ENCODE peak calls at places on chromosomes 16 and 17, in six cellular contexts. A is PC-3; I is H54; F is CD8-positive, alpha-beta memory T cell; L is Daoy; J is AG04449. Y is an unnamed sample.

GRCh38 chr16:57606847-57607501 is 21.5 kb upstream of the ADGRG1 start:
- DNase-seq in A (no peak), I (no peak), F (no peak), L (no peak), J (no peak), Y (no peak)

GRCh38 chr16:3094289-3095027 is 4.6 kb downstream of the ZSCAN10 start:
- DNase-seq in A (peak), I (peak), F (peak), L (peak), J (no peak), Y (peak)

GRCh38 chr16:69328854-69329316 is 1.5 kb downstream of the PDF start:
- DNase-seq in A (peak), I (no peak), F (no peak), L (peak), J (no peak), Y (no peak)

GRCh38 chr17:18258356-18259038 is at the start of gene FLII:
- DNase-seq in A (peak), I (no peak), F (peak), L (peak), J (no peak), Y (no peak)

GRCh38 chr16:87860553-87861299 is 8.6 kb downstream of the SLC7A5 start:
- DNase-seq in A (peak), I (no peak), F (no peak), L (peak), J (no peak), Y (no peak)

GRCh38 chr17:35046740-35047283 is 16.7 kb downstream of the RFFL start:
- DNase-seq in A (no peak), I (peak), F (peak), L (peak), J (no peak), Y (no peak)

GRCh38 chr17:1829189-1829578 is 518 bp downstream of the SMYD4 start:
- DNase-seq in A (peak), I (peak), F (no peak), L (peak), J (no peak), Y (peak)

GRCh38 chr17:8954339-8954738 is 11.2 kb downstream of the PIK3R5 start:
- DNase-seq in A (no peak), I (no peak), F (peak), L (no peak), J (no peak), Y (no peak)

GRCh38 chr17:27494192-27495091 is 38.2 kb downstream of the KSR1 start:
- DNase-seq in A (peak), I (no peak), F (no peak), L (no peak), J (no peak), Y (peak)

GRCh38 chr16:81688182-81688581 is 90.9 kb upstream of the PLCG2 start:
- DNase-seq in A (peak), I (no peak), F (no peak), L (no peak), J (no peak), Y (no peak)

GRCh38 chr17:78379134-78379497 is 667 bp downstream of the PGS1 start:
- DNase-seq in A (peak), I (no peak), F (no peak), L (peak), J (no peak), Y (no peak)

GRCh38 chr16:11160676-11161115 is 95.3 kb downstream of the SOCS1 start:
- DNase-seq in A (no peak), I (no peak), F (no peak), L (no peak), J (no peak), Y (no peak)

GRCh38 chr17:1997587-1998425 is 27.3 kb downstream of the RTN4RL1 start:
- DNase-seq in A (peak), I (no peak), F (no peak), L (no peak), J (no peak), Y (no peak)

GRCh38 chr17:8125196-8125946 is 1.5 kb upstream of the HES7 start:
- DNase-seq in A (peak), I (no peak), F (peak), L (peak), J (no peak), Y (peak)

GRCh38 chr17:56970974-56971373 is 7.0 kb upstream of the SCPEP1 start:
- DNase-seq in A (no peak), I (no peak), F (no peak), L (no peak), J (no peak), Y (no peak)

GRCh38 chr17:3256575-3256974 is 41.6 kb downstream of the OR3A1 start:
- DNase-seq in A (no peak), I (no peak), F (no peak), L (no peak), J (no peak), Y (no peak)

GRCh38 chr17:72715906-72716572 is 376.4 kb downstream of the SLC39A11 start:
- DNase-seq in A (peak), I (peak), F (no peak), L (peak), J (peak), Y (peak)

GRCh38 chr16:23286131-23286532 is 16.0 kb upstream of the SCNN1B start:
- DNase-seq in A (peak), I (no peak), F (no peak), L (no peak), J (peak), Y (no peak)

GRCh38 chr16:16186820-16187219 is 36.5 kb downstream of the ABCC6 start:
- DNase-seq in A (no peak), I (no peak), F (no peak), L (no peak), J (no peak), Y (no peak)

GRCh38 chr16:25174285-25174684 is 42.5 kb upstream of the AQP8 start:
- DNase-seq in A (no peak), I (no peak), F (no peak), L (no peak), J (no peak), Y (no peak)

GRCh38 chr16:87971933-87972332 is 20.7 kb downstream of the BANP start:
- DNase-seq in A (no peak), I (no peak), F (no peak), L (no peak), J (no peak), Y (no peak)

GRCh38 chr17:69654981-69655581 is 240.6 kb downstream of the MAP2K6 start:
- DNase-seq in A (peak), I (peak), F (no peak), L (peak), J (peak), Y (peak)

GRCh38 chr17:79473111-79473835 is 137.6 kb downstream of the RBFOX3 start:
- DNase-seq in A (peak), I (no peak), F (no peak), L (peak), J (no peak), Y (peak)

GRCh38 chr17:19370493-19370960 is 7.8 kb upstream of the MAPK7 start:
- DNase-seq in A (no peak), I (no peak), F (no peak), L (no peak), J (no peak), Y (peak)

GRCh38 chr17:29562615-29563014 is 4.2 kb downstream of the ABHD15 start:
- DNase-seq in A (no peak), I (no peak), F (no peak), L (no peak), J (no peak), Y (no peak)

GRCh38 chr17:52420555-52421078 is 262.1 kb upstream of the CA10 start:
- DNase-seq in A (peak), I (peak), F (no peak), L (no peak), J (no peak), Y (no peak)

GRCh38 chr17:59361386-59361785 is 29.9 kb downstream of the YPEL2 start:
- DNase-seq in A (peak), I (peak), F (no peak), L (peak), J (peak), Y (no peak)

GRCh38 chr17:48307222-48307621 is 122.8 kb downstream of the SKAP1 start:
- DNase-seq in A (no peak), I (no peak), F (no peak), L (no peak), J (no peak), Y (no peak)

GRCh38 chr17:1997146-1997586 is 28.0 kb downstream of the RTN4RL1 start:
- DNase-seq in A (peak), I (no peak), F (no peak), L (no peak), J (no peak), Y (peak)

GRCh38 chr16:68155425-68155824 is 70.3 kb downstream of the NFATC3 start:
- DNase-seq in A (no peak), I (no peak), F (no peak), L (no peak), J (no peak), Y (no peak)

GRCh38 chr17:6097005-6097279 is 26.8 kb downstream of the WSCD1 start:
- DNase-seq in A (no peak), I (no peak), F (no peak), L (no peak), J (no peak), Y (no peak)